ENCODE peak calls at places on chromosomes 11 and 22, in five cellular contexts. E is A549, T is HCT116, D is AG10803, V is heart right ventricle. G is an unnamed sample.

GRCh38 chr11:18495703-18496102 is 31.0 kb downstream of the TSG101 start:
- DNase-seq in V (no peak), T (no peak), D (peak; percentile 8), E (no peak), G (no peak)

GRCh38 chr11:126186031-126186698 is 25.3 kb downstream of the RPUSD4 start:
- DNase-seq in V (peak; percentile 41), E (no peak), T (no peak), D (no peak), G (no peak)

GRCh38 chr11:58770627-58771457 is 39.1 kb upstream of the GLYAT start:
- DNase-seq in V (no peak), E (no peak), T (peak; percentile 67), D (peak; percentile 73), G (no peak)

GRCh38 chr11:105399505-105399904 is 210.4 kb upstream of the GRIA4 start:
- DNase-seq in D (no peak), E (no peak), T (no peak), V (no peak), G (no peak)

GRCh38 chr11:64007629-64008282 is 21.5 kb downstream of the OTUB1 start:
- DNase-seq in E (peak; percentile 86), V (peak; percentile 72), T (peak; percentile 54), D (no peak), G (no peak)

GRCh38 chr11:2752923-2753322 is 53.1 kb upstream of the KCNQ1OT1 start:
- DNase-seq in E (no peak), D (peak; percentile 11), T (no peak), V (no peak), G (no peak)

GRCh38 chr11:113528982-113529381 is 53.8 kb upstream of the DRD2 start:
- DNase-seq in E (no peak), V (no peak), T (no peak), D (peak; percentile 49), G (no peak)

GRCh38 chr11:102061276-102061675 is 14.0 kb downstream of the CFAP300 start:
- DNase-seq in E (no peak), V (no peak), T (no peak), D (no peak), G (no peak)

GRCh38 chr11:43925063-43925931 is 17.1 kb upstream of the C11orf96 start:
- DNase-seq in T (no peak), V (no peak), E (no peak), D (no peak), G (no peak)

GRCh38 chr11:61917043-61917356 is 366 bp downstream of the RAB3IL1 start:
- DNase-seq in E (no peak), V (peak; percentile 9), D (no peak), T (no peak), G (no peak)

GRCh38 chr11:60891103-60891741 is 15.2 kb downstream of the PRPF19 start:
- DNase-seq in V (no peak), T (no peak), E (no peak), D (no peak), G (no peak)

GRCh38 chr22:27170491-27170890 is 513.1 kb downstream of the MIAT start:
- DNase-seq in D (peak; percentile 99), E (peak; percentile 21), T (peak; percentile 29), V (no peak), G (peak; percentile 74)

GRCh38 chr11:16279524-16279923 is 76.8 kb downstream of the SOX6 start:
- DNase-seq in T (no peak), V (no peak), D (no peak), E (no peak), G (no peak)

GRCh38 chr22:17319541-17319940 is 49.7 kb upstream of the CECR2 start:
- DNase-seq in V (no peak), E (no peak), D (no peak), T (no peak), G (no peak)

GRCh38 chr11:95095858-95096587 is 6.4 kb downstream of the ENDOD1 start:
- DNase-seq in D (peak; percentile 62), V (no peak), T (no peak), E (no peak), G (no peak)

GRCh38 chr11:102177974-102178631 is 67.9 kb downstream of the YAP1 start:
- DNase-seq in E (peak; percentile 85), T (peak; percentile 87), V (no peak), D (peak; percentile 87), G (peak; percentile 93)

GRCh38 chr11:135073444-135073843 is 661.4 kb upstream of the B3GAT1 start:
- DNase-seq in V (no peak), D (no peak), E (no peak), T (no peak), G (no peak)

GRCh38 chr22:17922925-17923898 is 101.1 kb downstream of the MICAL3 start:
- DNase-seq in E (no peak), T (no peak), D (peak; percentile 89), V (no peak), G (peak; percentile 79)

GRCh38 chr22:40238425-40239344 is 61.0 kb downstream of the TNRC6B start:
- DNase-seq in D (peak; percentile 72), V (no peak), T (no peak), E (peak; percentile 49), G (peak; percentile 54)

GRCh38 chr11:111633756-111634362 is 31.6 kb downstream of the SIK2 start:
- DNase-seq in V (no peak), E (no peak), T (no peak), D (peak; percentile 34), G (no peak)

GRCh38 chr11:47991266-47991830 is 11.0 kb downstream of the PTPRJ start:
- DNase-seq in D (no peak), V (peak; percentile 25), E (no peak), T (no peak), G (peak; percentile 56)

GRCh38 chr22:24026733-24027132 is 15.6 kb downstream of the CABIN1 start:
- DNase-seq in E (no peak), D (no peak), V (no peak), T (no peak), G (no peak)

GRCh38 chr22:24026056-24026455 is 15.0 kb downstream of the CABIN1 start:
- DNase-seq in T (no peak), D (no peak), E (no peak), V (no peak), G (no peak)

GRCh38 chr22:24027991-24028390 is 16.9 kb downstream of the CABIN1 start:
- DNase-seq in T (no peak), V (no peak), D (no peak), E (no peak), G (no peak)

GRCh38 chr22:24028533-24028932 is 17.4 kb downstream of the CABIN1 start:
- DNase-seq in E (no peak), D (no peak), T (no peak), V (no peak), G (no peak)

GRCh38 chr22:24027389-24027980 is 16.4 kb downstream of the CABIN1 start:
- DNase-seq in V (no peak), T (no peak), E (no peak), D (no peak), G (no peak)
- TF ChIP-seq CTCF in V (no peak), T (no peak), E (no peak), D (no peak), G (no peak)

GRCh38 chr22:50298266-50298637 is 9.2 kb downstream of the PLXNB2 start:
- DNase-seq in E (no peak), D (no peak), V (no peak), T (no peak), G (no peak)

GRCh38 chr22:50299724-50300619 is 7.5 kb downstream of the PLXNB2 start:
- DNase-seq in V (no peak), T (no peak), E (no peak), D (no peak), G (no peak)

GRCh38 chr22:50300620-50301257 is 6.7 kb downstream of the PLXNB2 start:
- DNase-seq in E (no peak), T (no peak), V (no peak), D (no peak), G (no peak)

GRCh38 chr22:50297510-50298265 is 9.8 kb downstream of the PLXNB2 start:
- DNase-seq in V (no peak), E (no peak), T (no peak), D (no peak), G (no peak)

DNA sequence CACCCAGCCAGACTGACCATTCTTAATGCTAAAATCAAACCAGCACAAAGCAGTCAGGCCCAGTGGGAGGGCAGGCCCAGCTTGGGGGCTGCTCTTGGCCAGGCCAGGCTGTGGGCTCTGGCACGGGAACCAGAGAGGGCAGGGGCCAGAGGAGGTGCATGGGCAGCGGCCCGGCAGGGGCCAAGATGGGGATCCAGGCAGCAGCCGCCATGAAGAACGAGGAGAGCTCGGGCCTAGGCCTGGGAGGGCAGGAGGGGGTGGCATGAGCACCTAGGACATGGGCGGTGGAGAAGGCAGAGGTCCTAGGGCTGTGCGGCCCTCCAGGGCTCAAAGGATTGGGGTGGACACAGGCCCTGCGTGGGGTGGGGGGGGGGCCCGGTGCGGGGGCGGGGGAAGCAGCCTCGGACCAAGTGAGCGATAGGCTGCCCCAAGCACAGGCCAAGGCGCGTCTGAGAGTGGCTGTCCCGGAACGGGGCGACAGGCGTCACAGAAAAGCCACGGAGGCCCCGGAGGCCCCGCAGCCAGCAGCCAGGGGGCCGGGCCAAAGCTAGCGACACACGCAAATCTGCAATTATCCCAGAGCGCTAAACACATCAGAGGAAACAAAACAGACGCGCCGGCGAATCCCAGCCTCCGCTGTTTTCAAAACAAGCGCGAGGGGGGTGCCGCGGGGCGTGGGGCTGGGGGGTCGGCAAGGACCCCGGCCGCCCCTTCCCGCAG is 8.3 kb downstream of the PLXNB2 start:
- DNase-seq in E (no peak), D (peak; percentile 33), V (peak; percentile 34), T (no peak), G (no peak)
- H3K4me3 ChIP-seq in E (no peak overlapping the region), D (no peak overlapping the region), V (peak overlapping the region; percentile 45), T (peak overlapping the region; percentile 46), G (peak overlapping the region; percentile 42)

DNA sequence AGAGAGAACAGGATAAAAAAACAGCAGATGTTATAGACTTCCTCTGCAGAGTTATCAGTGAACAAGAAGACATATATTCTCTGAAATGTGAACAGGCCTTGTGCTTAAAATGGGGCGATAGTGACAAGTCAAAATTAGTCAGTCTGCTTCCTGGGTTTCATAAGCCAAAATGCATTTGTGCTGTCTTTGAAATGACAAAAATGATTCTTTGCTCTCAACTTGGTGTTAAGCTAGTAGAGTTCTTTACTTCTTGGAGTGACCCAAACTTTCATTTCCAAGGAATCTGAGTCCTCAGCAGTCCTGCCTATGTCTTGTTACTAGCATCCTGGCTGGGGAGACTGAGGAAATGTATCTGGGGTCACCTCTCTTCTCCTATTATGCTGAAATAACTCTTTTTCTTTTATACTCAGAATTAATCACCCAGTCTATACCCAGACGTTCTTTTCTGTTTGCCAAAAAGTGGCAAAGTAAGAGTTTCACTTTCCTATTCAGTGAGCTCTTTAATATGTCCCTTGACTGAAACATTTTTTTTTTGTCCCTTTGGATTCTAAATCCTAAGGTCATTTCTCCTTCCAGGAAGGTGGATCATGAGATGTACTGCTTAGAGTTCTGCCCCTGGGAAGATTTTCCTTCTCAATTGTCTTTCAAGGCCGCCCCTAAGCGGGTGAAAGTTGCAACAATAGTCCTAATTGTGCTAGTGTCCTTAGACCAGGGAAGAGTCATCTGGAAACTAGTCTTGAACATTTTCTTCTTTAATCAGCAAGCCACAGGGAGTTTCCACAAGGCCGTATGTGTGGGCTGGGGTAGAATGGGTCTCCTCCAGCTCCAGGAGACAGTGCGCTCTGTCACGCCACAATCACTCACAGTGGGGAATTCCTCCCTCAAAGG is 52.9 kb upstream of the RDX start:
- DNase-seq in V (no peak), E (no peak), T (no peak), D (no peak), G (no peak)
- TF ChIP-seq CTCF in V (no peak), E (no peak), T (no peak), D (no peak), G (no peak)

DNA sequence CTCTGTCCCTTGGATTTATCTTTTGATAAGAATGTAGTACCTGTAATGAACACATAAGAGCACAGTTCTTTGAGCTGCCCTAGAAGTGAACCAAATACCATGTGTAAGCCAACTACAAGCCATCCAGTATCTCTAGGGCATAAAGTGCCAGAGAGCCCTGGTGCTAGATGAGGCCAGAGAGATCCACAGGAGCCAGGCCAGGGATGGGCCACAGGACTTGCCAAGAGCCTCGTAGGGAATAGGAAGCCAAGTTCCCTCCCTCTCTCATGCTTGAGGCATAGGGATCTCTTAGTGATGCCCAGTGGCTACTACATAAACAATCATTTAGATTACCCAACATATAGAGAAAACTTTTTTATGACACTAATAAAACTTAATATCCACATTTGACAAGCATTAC is 64.8 kb upstream of the FAR1 start:
- DNase-seq in T (no peak), D (no peak), E (no peak), V (no peak), G (no peak)
- H3K4me3 ChIP-seq in T (no peak overlapping the region), D (no peak overlapping the region), E (no peak overlapping the region), V (no peak overlapping the region), G (no peak overlapping the region)

G was measured in epithelial cell of proximal tubule.